ENCODE peak calls at places on chromosomes 6 and 20, in six cellular contexts. T, Q, R, P, V and J are unnamed samples.
A peak's percentile ranks its signal among the peaks of the same experiment; 100 is the strongest.

GRCh38 chr6:21354805-21355238 is 238.7 kb upstream of the SOX4 start:
- DNase-seq in P (no peak), V (no peak), R (no peak), Q (no peak), T (no peak), J (no peak)

GRCh38 chr6:38982470-38982869 is 66.1 kb upstream of the GLP1R start:
- DNase-seq in V (no peak), Q (no peak), P (no peak), R (no peak), T (peak; percentile 51), J (no peak)

GRCh38 chr6:131061041-131061770 is 1.8 kb downstream of the EPB41L2 start:
- DNase-seq in Q (no peak), R (peak; percentile 44), P (no peak), V (peak; percentile 78), T (peak; percentile 38), J (no peak)

GRCh38 chr6:134162932-134163331 is 110.5 kb upstream of the SLC2A12 start:
- DNase-seq in Q (no peak), R (no peak), V (no peak), P (no peak), T (no peak), J (no peak)

GRCh38 chr20:10065154-10065833 is 30.5 kb downstream of the ANKEF1 start:
- DNase-seq in T (no peak), P (no peak), V (peak; percentile 51), Q (no peak), R (no peak), J (no peak)

GRCh38 chr6:137518584-137518983 is 24.4 kb upstream of the OLIG3 start:
- DNase-seq in V (no peak), Q (no peak), P (no peak), T (no peak), R (no peak), J (no peak)

GRCh38 chr6:34595332-34596090 is 39.4 kb upstream of the SPDEF start:
- DNase-seq in R (no peak), V (peak; percentile 53), P (no peak), T (no peak), Q (no peak), J (no peak)

GRCh38 chr6:139151425-139152087 is 16.7 kb downstream of the HECA start:
- DNase-seq in Q (no peak), P (no peak), R (no peak), V (no peak), T (no peak), J (no peak)

GRCh38 chr6:134523051-134523450 is 205.1 kb upstream of the SGK1 start:
- DNase-seq in R (no peak), V (no peak), T (no peak), P (no peak), Q (no peak), J (no peak)

GRCh38 chr6:157761331-157761921 is 61.6 kb upstream of the SNX9 start:
- DNase-seq in Q (no peak), P (no peak), R (no peak), V (peak; percentile 90), T (peak; percentile 59), J (no peak)

GRCh38 chr20:63606701-63607100 is 20.2 kb downstream of the GMEB2 start:
- DNase-seq in V (no peak), R (no peak), P (no peak), Q (no peak), T (no peak), J (no peak)

GRCh38 chr20:35991142-35991771 is 22.9 kb downstream of the CNBD2 start:
- DNase-seq in Q (peak; percentile 20), P (no peak), R (peak; percentile 42), V (peak; percentile 21), T (no peak), J (no peak)

GRCh38 chr6:143110572-143110971 is 49.9 kb downstream of the AIG1 start:
- DNase-seq in P (no peak), Q (no peak), V (peak; percentile 79), R (no peak), T (peak; percentile 76), J (no peak)

GRCh38 chr6:156791261-156791850 is 14.2 kb downstream of the ARID1B start:
- DNase-seq in P (no peak), V (peak; percentile 62), Q (peak; percentile 29), T (no peak), R (peak; percentile 13), J (no peak)

GRCh38 chr20:25220810-25221591 is 25.5 kb downstream of the ENTPD6 start:
- DNase-seq in V (no peak), Q (peak; percentile 89), T (no peak), R (no peak), P (peak; percentile 84), J (no peak)

GRCh38 chr6:4113623-4114022 is 21.8 kb downstream of the ECI2 start:
- DNase-seq in P (no peak), Q (no peak), R (no peak), V (no peak), T (no peak), J (no peak)

GRCh38 chr20:53164072-53164471 is 191.9 kb downstream of the TSHZ2 start:
- DNase-seq in T (no peak), Q (no peak), P (no peak), V (no peak), R (no peak), J (no peak)

GRCh38 chr6:93059911-93060310 is 359.4 kb downstream of the EPHA7 start:
- DNase-seq in R (no peak), P (no peak), Q (peak; percentile 24), V (no peak), T (no peak), J (no peak)

DNA sequence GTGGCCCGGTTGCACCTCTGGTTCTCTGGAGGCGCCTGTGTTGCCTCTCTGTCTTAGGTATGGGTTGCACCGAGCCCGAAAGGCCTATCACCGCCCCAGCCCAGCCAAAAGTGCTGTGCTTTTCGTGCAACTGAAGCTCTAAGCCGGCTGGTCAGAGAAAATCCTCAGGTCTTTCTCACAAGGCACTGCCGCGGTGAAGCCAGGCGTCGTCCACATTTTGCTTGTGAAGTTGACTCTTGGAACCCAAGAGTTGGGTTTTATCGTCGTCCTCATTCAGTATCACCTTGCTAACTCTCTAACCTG is 726 bp upstream of the EMILIN3 start:
- DNase-seq in V (no peak), Q (no peak), P (no peak), T (peak; percentile 76), R (peak; percentile 42), J (no peak)
- H3K27me3 ChIP-seq in V (peaks cover 32% of the 10 kb centered on the region), Q (peaks cover 14% of the 10 kb centered on the region), P (peaks cover 29% of the 10 kb centered on the region), T (peaks cover 39% of the 10 kb centered on the region), R (peaks cover 63% of the 10 kb centered on the region), J (peaks cover 27% of the 10 kb centered on the region)

GRCh38 chr6:20210158-20210557 is 2.1 kb downstream of the MBOAT1 start:
- DNase-seq in R (no peak), V (no peak), Q (no peak), P (no peak), T (no peak), J (no peak)
- H3K4me1 ChIP-seq in R (peaks cover 17% of the 10 kb centered on the region), V (no peaks in the 10 kb centered on the region), Q (peaks cover 35% of the 10 kb centered on the region), P (peaks cover 6% of the 10 kb centered on the region), T (peaks cover 7% of the 10 kb centered on the region), J (peaks cover 8% of the 10 kb centered on the region)

GRCh38 chr6:120211955-120212792 is 862.6 kb upstream of the MAN1A1 start:
- DNase-seq in T (no peak), V (peak; percentile 5), R (no peak), Q (no peak), P (no peak), J (no peak)
- H3K27ac ChIP-seq in T (no peak overlapping the region), V (no peak overlapping the region), R (no peak overlapping the region), Q (no peak overlapping the region), P (no peak overlapping the region), J (no peak overlapping the region)

DNA sequence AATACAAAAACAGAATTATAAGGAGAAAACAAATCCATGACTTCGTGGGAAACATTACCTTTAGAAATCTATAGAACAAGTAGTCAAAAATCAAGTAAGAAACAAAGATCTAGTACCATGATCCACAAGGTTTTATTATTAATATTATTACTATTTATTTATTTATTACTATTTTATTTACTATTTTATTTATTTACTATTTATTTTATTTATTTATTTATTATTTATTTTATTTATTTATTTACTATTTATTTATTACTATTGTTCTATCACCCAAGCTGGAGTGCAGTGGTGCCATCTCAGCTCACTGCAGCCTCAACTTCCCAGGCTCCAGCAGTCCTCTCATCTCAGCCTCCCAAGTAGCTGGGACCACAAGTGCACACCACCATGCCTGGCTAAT is 13.5 kb upstream of the ELMO2 start:
- DNase-seq in R (no peak), Q (no peak), P (no peak), T (no peak), V (no peak), J (no peak)
- H3K27me3 ChIP-seq in R (no peaks in the 10 kb centered on the region), Q (no peaks in the 10 kb centered on the region), P (peaks cover 7% of the 10 kb centered on the region), T (peaks cover 14% of the 10 kb centered on the region), V (peaks cover 3% of the 10 kb centered on the region), J (no peaks in the 10 kb centered on the region)

DNA sequence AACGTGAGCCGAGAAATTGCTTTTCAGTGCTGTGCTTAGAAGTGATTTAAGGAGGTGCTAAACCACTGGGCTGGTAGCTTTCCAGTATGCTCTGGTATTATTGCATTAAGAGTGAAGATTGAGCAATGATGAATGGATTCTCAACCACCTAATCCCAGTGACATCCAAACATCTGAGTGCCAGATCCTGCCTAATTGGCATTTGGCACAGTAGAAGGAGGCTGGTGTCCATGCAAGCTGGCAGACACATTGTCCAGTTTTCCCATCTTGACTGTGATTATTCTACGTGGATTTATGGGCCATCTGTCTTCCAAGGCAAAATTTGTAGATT is 398.0 kb upstream of the PLCB4 start:
- DNase-seq in T (no peak), V (no peak), Q (no peak), P (no peak), R (no peak), J (no peak)
- H3K4me1 ChIP-seq in T (peaks cover 4% of the 10 kb centered on the region), V (no peaks in the 10 kb centered on the region), Q (no peaks in the 10 kb centered on the region), P (peaks cover 7% of the 10 kb centered on the region), R (no peaks in the 10 kb centered on the region), J (no peaks in the 10 kb centered on the region)

DNA sequence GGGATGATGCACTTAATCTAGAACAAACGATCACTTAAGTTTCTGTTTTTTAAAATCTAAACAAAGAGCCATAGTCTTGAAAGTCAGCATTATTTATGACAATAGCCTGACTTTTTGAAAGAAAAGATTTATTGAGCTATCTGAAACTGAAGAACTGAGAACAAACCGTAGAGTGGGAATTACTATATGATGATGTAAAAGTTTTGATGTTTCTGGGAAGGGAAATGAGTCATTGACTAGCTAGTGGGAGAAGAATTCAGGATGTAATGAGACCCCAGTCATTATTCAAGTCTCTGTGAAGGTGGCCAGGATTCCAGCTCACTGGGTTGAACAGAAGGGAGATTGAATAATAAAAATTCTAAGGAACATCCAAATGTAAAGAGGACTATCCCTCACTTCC is 83.4 kb upstream of the FABP7 start:
- DNase-seq in T (no peak), V (peak; percentile 97), P (no peak), Q (no peak), R (no peak), J (no peak)
- H3K27ac ChIP-seq in T (peak overlapping the region; percentile 67), V (peak overlapping the region; percentile 39), P (no peak overlapping the region), Q (no peak overlapping the region), R (no peak overlapping the region), J (no peak overlapping the region)

GRCh38 chr6:27743787-27744186 is 168.4 kb downstream of the OR2B2 start:
- DNase-seq in Q (no peak), T (no peak), R (peak; percentile 26), P (no peak), V (no peak), J (no peak)
- H3K27me3 ChIP-seq in Q (peaks cover 5% of the 10 kb centered on the region), T (peaks cover 8% of the 10 kb centered on the region), R (peaks cover 92% of the 10 kb centered on the region), P (peaks cover 51% of the 10 kb centered on the region), V (no peaks in the 10 kb centered on the region), J (peaks cover 25% of the 10 kb centered on the region)